ENCODE peak calls at places on chromosomes 11 and 22, in ten cellular contexts. L, G, V, E, M, C, Q, N, H and U are unnamed samples.

GRCh38 chr11:134846776-134847722 is 435.0 kb upstream of the B3GAT1 start:
- DNase-seq in L (no peak), G (no peak), V (no peak), E (no peak), M (no peak), C (no peak), Q (no peak), N (no peak), H (peak), U (peak)

GRCh38 chr11:12864316-12865156 is 144.6 kb upstream of the RASSF10 start:
- DNase-seq in L (no peak), G (no peak), V (no peak), E (peak), M (no peak), C (no peak), Q (no peak), N (no peak), H (no peak), U (no peak)

GRCh38 chr11:28793282-28793738 is 685.1 kb downstream of the METTL15 start:
- DNase-seq in L (no peak), G (no peak), V (no peak), E (no peak), M (no peak), C (no peak), Q (no peak), N (no peak), H (no peak), U (no peak)

GRCh38 chr11:33779849-33780528 is 5.7 kb upstream of the FBXO3 start:
- DNase-seq in L (no peak), G (no peak), V (no peak), E (no peak), M (no peak), C (no peak), Q (no peak), N (no peak), H (no peak), U (no peak)

GRCh38 chr11:56353991-56354390 is at the start of gene OR8J1:
- DNase-seq in L (no peak), G (no peak), V (no peak), E (no peak), M (no peak), C (no peak), Q (no peak), N (no peak), H (no peak), U (no peak)

GRCh38 chr22:36355362-36355761 is 32.4 kb downstream of the MYH9 start:
- DNase-seq in L (no peak), G (no peak), V (no peak), E (no peak), M (no peak), C (no peak), Q (no peak), N (no peak), H (no peak), U (no peak)

GRCh38 chr11:103619938-103620337 is 416.5 kb upstream of the DDI1 start:
- DNase-seq in L (no peak), G (no peak), V (no peak), E (no peak), M (no peak), C (no peak), Q (no peak), N (no peak), H (no peak), U (no peak)

GRCh38 chr11:46369458-46370152 is 11.9 kb upstream of the MDK start:
- DNase-seq in L (no peak), G (peak), V (peak), E (peak), M (peak), C (peak), Q (peak), N (peak), H (no peak), U (peak)

GRCh38 chr11:62242021-62242420 is at the start of gene SCGB1D2:
- DNase-seq in L (peak), G (no peak), V (no peak), E (no peak), M (no peak), C (peak), Q (peak), N (peak), H (peak), U (peak)

GRCh38 chr11:13781153-13781552 is 112.7 kb downstream of the FAR1 start:
- DNase-seq in L (no peak), G (no peak), V (no peak), E (no peak), M (no peak), C (no peak), Q (no peak), N (no peak), H (no peak), U (no peak)

GRCh38 chr11:80024119-80024518 is 583.3 kb upstream of the TENM4 start:
- DNase-seq in L (no peak), G (no peak), V (no peak), E (no peak), M (no peak), C (no peak), Q (no peak), N (no peak), H (no peak), U (no peak)

GRCh38 chr11:68370211-68371111 is 58.1 kb downstream of the LRP5 start:
- DNase-seq in L (no peak), G (no peak), V (peak), E (no peak), M (no peak), C (no peak), Q (no peak), N (peak), H (peak), U (no peak)

GRCh38 chr11:45146072-45147016 is at the start of gene PRDM11:
- DNase-seq in L (peak), G (peak), V (no peak), E (peak), M (peak), C (peak), Q (peak), N (peak), H (peak), U (peak)

GRCh38 chr11:75035911-75036536 is 47.3 kb downstream of the NEU3 start:
- DNase-seq in L (no peak), G (peak), V (peak), E (no peak), M (no peak), C (no peak), Q (no peak), N (no peak), H (no peak), U (no peak)

GRCh38 chr22:29443452-29443851 is 5.1 kb downstream of the RFPL1 start:
- DNase-seq in L (no peak), G (no peak), V (no peak), E (no peak), M (no peak), C (no peak), Q (no peak), N (no peak), H (no peak), U (no peak)

GRCh38 chr11:34963351-34963750 is 46.9 kb downstream of the PDHX start:
- DNase-seq in L (no peak), G (no peak), V (no peak), E (no peak), M (no peak), C (no peak), Q (no peak), N (no peak), H (no peak), U (no peak)

GRCh38 chr11:111512296-111513239 is at the start of gene BTG4:
- DNase-seq in L (peak), G (no peak), V (no peak), E (no peak), M (no peak), C (no peak), Q (peak), N (peak), H (no peak), U (no peak)

GRCh38 chr22:20095521-20095920 is 15.5 kb downstream of the DGCR8 start:
- DNase-seq in L (no peak), G (no peak), V (no peak), E (no peak), M (no peak), C (no peak), Q (no peak), N (no peak), H (no peak), U (no peak)

GRCh38 chr11:35144103-35144741 is 5.3 kb downstream of the CD44 start:
- DNase-seq in L (no peak), G (no peak), V (peak), E (no peak), M (no peak), C (no peak), Q (no peak), N (no peak), H (no peak), U (no peak)

GRCh38 chr11:124746621-124747243 is 5.3 kb downstream of the VSIG2 start:
- DNase-seq in L (peak), G (peak), V (peak), E (peak), M (peak), C (peak), Q (peak), N (peak), H (peak), U (peak)

GRCh38 chr11:10328314-10329090 is 23.6 kb downstream of the ADM start:
- DNase-seq in L (no peak), G (no peak), V (no peak), E (peak), M (no peak), C (no peak), Q (no peak), N (no peak), H (no peak), U (no peak)

GRCh38 chr22:46748948-46749681 is 11.1 kb upstream of the CERK start:
- DNase-seq in L (no peak), G (no peak), V (peak), E (peak), M (peak), C (no peak), Q (no peak), N (no peak), H (no peak), U (no peak)

GRCh38 chr11:26860411-26860810 is 133.5 kb upstream of the FIBIN start:
- DNase-seq in L (no peak), G (no peak), V (no peak), E (no peak), M (no peak), C (no peak), Q (no peak), N (no peak), H (no peak), U (no peak)

GRCh38 chr22:44752285-44753188 is at the start of gene ARHGAP8:
- DNase-seq in L (no peak), G (no peak), V (peak), E (no peak), M (no peak), C (peak), Q (peak), N (no peak), H (no peak), U (no peak)

GRCh38 chr11:118938491-118939411 is 13.0 kb upstream of the BCL9L start:
- DNase-seq in L (no peak), G (peak), V (peak), E (no peak), M (no peak), C (no peak), Q (no peak), N (no peak), H (no peak), U (no peak)

GRCh38 chr22:23383491-23384450 is 196.3 kb downstream of the IGLL1 start:
- DNase-seq in L (no peak), G (no peak), V (no peak), E (no peak), M (no peak), C (no peak), Q (no peak), N (peak), H (no peak), U (no peak)

GRCh38 chr11:84558085-84558905 is 1068.8 kb downstream of the DLG2 start:
- DNase-seq in L (no peak), G (peak), V (peak), E (peak), M (peak), C (peak), Q (peak), N (peak), H (peak), U (peak)

GRCh38 chr11:118343248-118343647 is 743 bp upstream of the CD3D start:
- DNase-seq in L (no peak), G (no peak), V (no peak), E (no peak), M (no peak), C (no peak), Q (no peak), N (no peak), H (no peak), U (no peak)

GRCh38 chr22:41619979-41620645 is 731 bp downstream of the DESI1 start:
- DNase-seq in L (no peak), G (no peak), V (peak), E (no peak), M (peak), C (peak), Q (no peak), N (peak), H (peak), U (peak)
- TF ChIP-seq POLR2A in L (no peak), G (no peak), V (no peak), E (no peak), M (no peak), C (no peak), Q (no peak), N (no peak), H (no peak), U (no peak)

DNA sequence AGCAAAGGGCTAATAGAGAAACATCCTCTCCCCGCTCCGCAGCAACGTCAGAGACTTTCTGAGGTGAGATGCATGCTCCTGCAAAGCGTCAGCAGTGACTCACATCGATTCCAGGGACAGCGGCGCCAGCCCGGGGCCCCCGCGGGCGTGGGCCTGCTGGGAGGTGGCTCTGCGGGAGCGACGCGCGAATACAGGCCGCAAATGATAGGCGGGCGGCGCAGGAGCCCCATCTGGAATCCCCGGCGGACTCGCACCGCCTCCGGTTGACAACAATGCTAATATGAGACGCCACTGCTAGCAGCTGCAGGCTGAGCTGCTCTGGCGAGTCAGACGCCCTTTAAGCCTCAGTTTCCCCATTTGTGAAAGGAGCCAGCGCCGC is 557 bp downstream of the RANGAP1 start:
- DNase-seq in L (no peak), G (peak), V (peak), E (peak), M (peak), C (peak), Q (no peak), N (peak), H (peak), U (peak)
- TF ChIP-seq POLR2A in L (no peak), G (peak), V (no peak), E (peak), M (no peak), C (no peak), Q (no peak), N (no peak), H (no peak), U (peak)

GRCh38 chr11:536841-537621 is at the start of gene LRRC56:
- DNase-seq in L (peak), G (peak), V (peak), E (peak), M (peak), C (peak), Q (peak), N (peak), H (peak), U (peak)
- TF ChIP-seq POLR2A in L (no peak), G (no peak), V (no peak), E (no peak), M (no peak), C (peak), Q (no peak), N (no peak), H (no peak), U (no peak)

GRCh38 chr22:38501797-38502672 is 4.1 kb downstream of the DDX17 start:
- DNase-seq in L (no peak), G (no peak), V (no peak), E (no peak), M (no peak), C (no peak), Q (no peak), N (no peak), H (no peak), U (no peak)

GRCh38 chr22:38503021-38503420 is 3.1 kb downstream of the DDX17 start:
- DNase-seq in L (no peak), G (no peak), V (no peak), E (peak), M (no peak), C (no peak), Q (no peak), N (no peak), H (no peak), U (no peak)

GRCh38 chr22:38506118-38506962 is at the start of gene DDX17:
- DNase-seq in L (peak), G (peak), V (peak), E (peak), M (peak), C (peak), Q (peak), N (peak), H (peak), U (peak)

GRCh38 chr22:38504731-38505594 is 1.1 kb downstream of the DDX17 start:
- DNase-seq in L (no peak), G (no peak), V (peak), E (peak), M (peak), C (peak), Q (no peak), N (peak), H (peak), U (peak)

GRCh38 chr22:38505595-38506117 is 455 bp downstream of the DDX17 start:
- DNase-seq in L (peak), G (no peak), V (peak), E (peak), M (peak), C (peak), Q (peak), N (peak), H (peak), U (peak)
- TF ChIP-seq POLR2A in L (peak), G (no peak), V (peak), E (no peak), M (no peak), C (peak), Q (peak), N (no peak), H (no peak), U (peak)

GRCh38 chr22:26452236-26453016 is 23.4 kb downstream of the ASPHD2 start:
- DNase-seq in L (no peak), G (no peak), V (no peak), E (no peak), M (no peak), C (no peak), Q (no peak), N (no peak), H (no peak), U (no peak)
- TF ChIP-seq POLR2A in L (no peak), G (no peak), V (no peak), E (no peak), M (no peak), C (no peak), Q (no peak), N (no peak), H (no peak), U (no peak)